ENCODE peak calls at places on chromosomes 1 and 21, in ten cellular contexts. Z is HepG2, T is stomach, U is SK-N-SH, F is ovary, V is upper lobe of left lung, Q is tibial nerve, Y is A549, N is K562, R is H1. A is an unnamed sample.

GRCh38 chr1:38564946-38565570 is 294.5 kb downstream of the RRAGC start:
- DNase-seq in Z (no peak), T (no peak), U (no peak), F (no peak), V (no peak), Q (no peak), Y (no peak), N (no peak), R (no peak), A (no peak)

GRCh38 chr21:27067226-27067625 is 100.3 kb upstream of the ADAMTS5 start:
- DNase-seq in Z (no peak), T (no peak), U (no peak), F (no peak), V (no peak), Q (no peak), Y (no peak), N (no peak), R (no peak), A (no peak)

GRCh38 chr1:28328228-28328648 is 602 bp upstream of the MED18 start:
- DNase-seq in Z (no peak), T (no peak), U (no peak), F (peak), V (no peak), Q (no peak), Y (no peak), N (no peak), R (no peak), A (no peak)

GRCh38 chr1:113042336-113043143 is 30.5 kb upstream of the LRIG2 start:
- DNase-seq in Z (peak), T (peak), U (peak), F (peak), V (no peak), Q (peak), Y (peak), N (peak), R (peak), A (peak)

GRCh38 chr21:35906587-35906986 is 153.7 kb downstream of the SETD4 start:
- DNase-seq in Z (no peak), T (no peak), U (no peak), F (no peak), V (no peak), Q (no peak), Y (no peak), N (no peak), R (no peak), A (no peak)

GRCh38 chr1:182374101-182374834 is 17.3 kb downstream of the GLUL start:
- DNase-seq in Z (no peak), T (no peak), U (no peak), F (no peak), V (no peak), Q (no peak), Y (no peak), N (no peak), R (no peak), A (no peak)

GRCh38 chr1:36475341-36475740 is 7.4 kb downstream of the CSF3R start:
- DNase-seq in Z (no peak), T (no peak), U (peak), F (no peak), V (no peak), Q (no peak), Y (no peak), N (no peak), R (no peak), A (no peak)

GRCh38 chr1:212605441-212605976 is 3.1 kb upstream of the ATF3 start:
- DNase-seq in Z (no peak), T (no peak), U (no peak), F (no peak), V (no peak), Q (no peak), Y (no peak), N (no peak), R (no peak), A (no peak)

GRCh38 chr1:85581138-85581801 is 709 bp downstream of the CCN1 start:
- DNase-seq in Z (peak), T (peak), U (peak), F (peak), V (peak), Q (peak), Y (peak), N (peak), R (peak), A (peak)

GRCh38 chr1:215568287-215568692 is 1.2 kb downstream of the KCTD3 start:
- DNase-seq in Z (no peak), T (no peak), U (peak), F (peak), V (no peak), Q (no peak), Y (peak), N (peak), R (no peak), A (no peak)

GRCh38 chr1:169086603-169087455 is 19.7 kb upstream of the ATP1B1 start:
- DNase-seq in Z (peak), T (no peak), U (no peak), F (no peak), V (no peak), Q (no peak), Y (peak), N (no peak), R (no peak), A (no peak)

GRCh38 chr1:1202831-1203560 is 3.4 kb downstream of the TNFRSF18 start:
- DNase-seq in Z (no peak), T (no peak), U (no peak), F (peak), V (peak), Q (no peak), Y (no peak), N (peak), R (peak), A (no peak)

GRCh38 chr1:6148497-6149241 is 31.5 kb downstream of the CHD5 start:
- DNase-seq in Z (no peak), T (peak), U (peak), F (peak), V (peak), Q (no peak), Y (peak), N (peak), R (peak), A (no peak)

GRCh38 chr1:7767176-7767575 is 3.9 kb upstream of the VAMP3 start:
- DNase-seq in Z (no peak), T (no peak), U (no peak), F (no peak), V (no peak), Q (no peak), Y (no peak), N (no peak), R (no peak), A (no peak)

GRCh38 chr1:9861371-9861770 is 37.6 kb upstream of the CLSTN1 start:
- DNase-seq in Z (no peak), T (no peak), U (no peak), F (no peak), V (peak), Q (no peak), Y (no peak), N (no peak), R (no peak), A (no peak)

GRCh38 chr1:196309386-196309785 is 298.9 kb downstream of the KCNT2 start:
- DNase-seq in Z (peak), T (no peak), U (no peak), F (no peak), V (no peak), Q (no peak), Y (peak), N (no peak), R (no peak), A (no peak)

GRCh38 chr1:208834346-208835081 is 590.3 kb upstream of the PLXNA2 start:
- DNase-seq in Z (no peak), T (no peak), U (no peak), F (no peak), V (peak), Q (no peak), Y (no peak), N (no peak), R (no peak), A (no peak)

GRCh38 chr1:32538887-32539583 is at the start of gene ZBTB8A:
- DNase-seq in Z (peak), T (peak), U (peak), F (peak), V (no peak), Q (no peak), Y (peak), N (peak), R (peak), A (no peak)

GRCh38 chr1:212215910-212216309 is 69.3 kb upstream of the PPP2R5A start:
- DNase-seq in Z (no peak), T (no peak), U (peak), F (no peak), V (no peak), Q (no peak), Y (no peak), N (no peak), R (no peak), A (no peak)

GRCh38 chr1:228339059-228339704 is 67.5 kb downstream of the TRIM11 start:
- DNase-seq in Z (no peak), T (no peak), U (no peak), F (no peak), V (no peak), Q (no peak), Y (no peak), N (no peak), R (no peak), A (no peak)

GRCh38 chr1:160032165-160032827 is 506 bp upstream of the PIGM start:
- DNase-seq in Z (no peak), T (no peak), U (peak), F (no peak), V (no peak), Q (no peak), Y (no peak), N (peak), R (no peak), A (no peak)

GRCh38 chr1:31665264-31665878 is 20.7 kb upstream of the PEF1 start:
- DNase-seq in Z (no peak), T (no peak), U (no peak), F (no peak), V (no peak), Q (peak), Y (no peak), N (no peak), R (no peak), A (no peak)

GRCh38 chr1:216064643-216065042 is 358.6 kb downstream of the USH2A start:
- DNase-seq in Z (no peak), T (no peak), U (no peak), F (no peak), V (no peak), Q (no peak), Y (no peak), N (no peak), R (no peak), A (no peak)

GRCh38 chr1:219567341-219567947 is 45.5 kb downstream of the ZC3H11B start:
- DNase-seq in Z (peak), T (no peak), U (peak), F (no peak), V (no peak), Q (no peak), Y (peak), N (no peak), R (no peak), A (no peak)

GRCh38 chr1:192951961-192952460 is 107.1 kb downstream of the UCHL5 start:
- DNase-seq in Z (no peak), T (no peak), U (no peak), F (no peak), V (no peak), Q (no peak), Y (peak), N (no peak), R (no peak), A (no peak)

GRCh38 chr1:19926296-19927129 is 3.1 kb upstream of the PLA2G2E start:
- DNase-seq in Z (peak), T (no peak), U (no peak), F (no peak), V (no peak), Q (no peak), Y (no peak), N (no peak), R (no peak), A (no peak)

GRCh38 chr1:17265162-17265561 is 16.3 kb downstream of the PADI3 start:
- DNase-seq in Z (no peak), T (no peak), U (no peak), F (no peak), V (no peak), Q (no peak), Y (peak), N (no peak), R (peak), A (no peak)
- TF ChIP-seq CTCF in Z (no peak), T (no peak), U (no peak), F (no peak), V (no peak), Q (no peak), Y (no peak), N (no peak), R (peak), A (no peak)

GRCh38 chr1:58989845-58990244 is 206.0 kb upstream of the JUN start:
- DNase-seq in Z (no peak), T (no peak), U (no peak), F (no peak), V (no peak), Q (no peak), Y (no peak), N (no peak), R (no peak), A (no peak)
- H3K4me3 ChIP-seq in Z (no peak), T (no peak), U (no peak), F (no peak), V (no peak), Q (no peak), Y (no peak), N (no peak), R (no peak), A (no peak)

DNA sequence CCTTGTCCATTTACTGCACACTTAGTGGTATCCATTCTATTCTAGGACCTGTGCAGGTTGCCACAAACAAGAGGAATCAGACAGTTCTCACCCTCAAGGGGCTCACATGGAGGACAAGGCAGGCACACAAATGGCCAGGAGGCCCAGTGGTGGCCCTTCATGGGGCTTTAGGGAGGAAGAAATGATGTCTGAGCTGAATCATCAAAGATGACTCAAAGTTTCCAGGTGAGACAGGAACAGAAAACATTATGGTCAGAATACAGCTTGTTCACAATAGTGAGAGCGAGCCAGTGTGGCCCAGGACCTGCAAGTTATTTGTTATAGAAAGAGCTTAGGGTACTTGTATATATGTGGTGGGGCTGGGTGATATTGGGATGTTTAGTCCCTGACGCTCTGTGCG is 26.4 kb downstream of the SHISAL2A start:
- DNase-seq in Z (no peak), T (no peak), U (no peak), F (no peak), V (no peak), Q (no peak), Y (no peak), N (no peak), R (no peak), A (no peak)
- TF ChIP-seq EP300 in Z (no peak), T (no peak), U (no peak), F (no peak), V (no peak), Q (no peak), Y (no peak), N (no peak), R (no peak), A (no peak)

GRCh38 chr1:84539972-84540371 is 33.6 kb upstream of the GNG5 start:
- DNase-seq in Z (no peak), T (no peak), U (no peak), F (no peak), V (no peak), Q (no peak), Y (peak), N (no peak), R (no peak), A (no peak)

GRCh38 chr1:84540759-84541158 is 33.5 kb downstream of the CTBS start:
- DNase-seq in Z (no peak), T (no peak), U (no peak), F (no peak), V (no peak), Q (no peak), Y (no peak), N (no peak), R (no peak), A (no peak)

GRCh38 chr1:84538599-84538998 is 32.2 kb upstream of the GNG5 start:
- DNase-seq in Z (no peak), T (no peak), U (no peak), F (no peak), V (no peak), Q (no peak), Y (no peak), N (no peak), R (no peak), A (no peak)

DNA sequence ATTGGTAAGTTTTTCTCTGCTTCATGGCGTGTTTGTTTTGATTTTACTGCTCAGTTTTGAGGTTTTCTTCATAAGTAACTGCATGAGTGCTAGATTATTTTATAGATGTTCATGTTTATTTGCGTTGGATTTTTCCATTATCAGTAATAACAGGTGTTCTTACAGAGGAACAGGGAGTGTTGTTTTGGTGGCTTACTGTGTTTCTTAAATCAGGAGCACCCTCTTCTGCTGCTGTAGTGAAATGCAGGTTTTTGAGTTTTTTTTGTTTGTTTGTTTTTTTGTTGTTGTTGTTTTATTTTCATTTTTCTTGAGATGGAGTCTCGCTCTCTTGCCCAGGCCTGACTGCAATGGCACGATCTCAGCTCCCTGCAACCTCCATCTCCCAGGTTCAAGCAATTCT is 32.6 kb downstream of the CTBS start:
- DNase-seq in Z (no peak), T (no peak), U (peak), F (no peak), V (no peak), Q (no peak), Y (peak), N (no peak), R (no peak), A (no peak)
- TF ChIP-seq CTCF in Z (peak), T (no peak), U (no peak), F (no peak), V (no peak), Q (no peak), Y (peak), N (peak), R (peak), A (no peak)

GRCh38 chr1:109274533-109275476 is 8.1 kb downstream of the PSRC1 start:
- DNase-seq in Z (peak), T (peak), U (peak), F (no peak), V (peak), Q (peak), Y (peak), N (peak), R (no peak), A (peak)
- H3K4me3 ChIP-seq in Z (peak), T (peak), U (no peak), F (no peak), V (peak), Q (no peak), Y (peak), N (no peak), R (no peak), A (peak)

DNA sequence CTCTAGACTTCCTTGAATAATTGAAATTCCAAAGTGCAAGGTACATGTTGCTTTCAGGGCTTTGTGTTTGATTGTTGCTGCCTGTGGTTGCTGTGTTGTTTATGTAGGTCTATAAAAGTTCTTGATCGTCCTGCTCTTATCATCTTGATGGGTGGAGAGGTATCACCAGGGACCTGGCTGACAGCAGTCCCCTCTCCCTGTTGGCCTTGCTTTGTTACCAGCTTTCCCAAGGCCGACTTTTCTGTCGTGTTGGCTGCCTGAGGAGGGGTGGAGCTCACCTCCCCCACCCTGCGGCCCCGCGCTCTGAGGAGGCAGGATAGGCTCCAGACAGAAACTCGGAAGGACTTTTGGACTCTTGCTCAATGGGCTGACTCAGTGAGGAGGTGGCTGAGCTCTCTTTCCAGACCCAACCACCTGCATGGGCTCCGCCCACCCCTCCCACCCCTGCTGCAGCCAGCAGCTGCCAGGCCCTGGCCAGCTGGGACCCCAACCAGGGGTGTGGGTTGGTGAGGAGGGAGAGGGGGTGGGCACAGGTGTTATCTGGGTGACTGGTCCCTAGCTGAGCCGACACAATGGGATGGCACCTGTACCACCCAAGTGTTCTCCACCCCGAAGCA is 2.0 kb downstream of the INAVA start:
- DNase-seq in Z (peak), T (peak), U (no peak), F (no peak), V (peak), Q (no peak), Y (peak), N (no peak), R (no peak), A (no peak)
- TF ChIP-seq EP300 in Z (peak), T (no peak), U (no peak), F (no peak), V (no peak), Q (no peak), Y (peak), N (no peak), R (no peak), A (no peak)

A was measured in suprapubic skin.